ENCODE peak calls at places on chromosomes 16 and 17, in seven cellular contexts. One of them, this sample, is unnamed.

GRCh38 chr17:38730526-38731379 is 612 bp downstream of the CISD3 start:
- DNase-seq in stimulated activated CD4-positive, alpha-beta T cell treated with anti-CD3 and anti-CD28 coated beads, TNF-alpha, amount 100 ng/mL, for 24 hours: no peak
- DNase-seq in activated effector memory CD4-positive, alpha-beta T cell treated with anti-CD3 and anti-CD28 coated beads, Interleukin-2, amount 50 U/mL, for 16 hours: peak
- DNase-seq in retina: peak
- DNase-seq in activated naive CD8-positive, alpha-beta T cell treated with anti-CD3 and anti-CD28 coated beads, Interleukin-2, amount 50 U/mL, for 24 hours: no peak
- DNase-seq in fibroblast of lung: peak
- DNase-seq in HT1080: peak
- DNase-seq in this sample: no peak

GRCh38 chr16:65538945-65539344 is 417.1 kb upstream of the CDH11 start:
- DNase-seq in activated naive CD8-positive, alpha-beta T cell treated with anti-CD3 and anti-CD28 coated beads, Interleukin-2, amount 50 U/mL, for 24 hours: no peak
- DNase-seq in stimulated activated CD4-positive, alpha-beta T cell treated with anti-CD3 and anti-CD28 coated beads, TNF-alpha, amount 100 ng/mL, for 24 hours: no peak
- DNase-seq in fibroblast of lung: no peak
- DNase-seq in retina: no peak
- DNase-seq in activated effector memory CD4-positive, alpha-beta T cell treated with anti-CD3 and anti-CD28 coated beads, Interleukin-2, amount 50 U/mL, for 16 hours: no peak
- DNase-seq in HT1080: no peak
- DNase-seq in this sample: no peak

GRCh38 chr16:81680444-81681263 is 98.4 kb upstream of the PLCG2 start:
- DNase-seq in activated naive CD8-positive, alpha-beta T cell treated with anti-CD3 and anti-CD28 coated beads, Interleukin-2, amount 50 U/mL, for 24 hours: no peak
- DNase-seq in stimulated activated CD4-positive, alpha-beta T cell treated with anti-CD3 and anti-CD28 coated beads, TNF-alpha, amount 100 ng/mL, for 24 hours: no peak
- DNase-seq in retina: no peak
- DNase-seq in activated effector memory CD4-positive, alpha-beta T cell treated with anti-CD3 and anti-CD28 coated beads, Interleukin-2, amount 50 U/mL, for 16 hours: no peak
- DNase-seq in fibroblast of lung: no peak
- DNase-seq in HT1080: no peak
- DNase-seq in this sample: no peak

GRCh38 chr17:8662973-8663372 is 32.4 kb upstream of the MYH10 start:
- DNase-seq in stimulated activated CD4-positive, alpha-beta T cell treated with anti-CD3 and anti-CD28 coated beads, TNF-alpha, amount 100 ng/mL, for 24 hours: no peak
- DNase-seq in HT1080: no peak
- DNase-seq in activated effector memory CD4-positive, alpha-beta T cell treated with anti-CD3 and anti-CD28 coated beads, Interleukin-2, amount 50 U/mL, for 16 hours: no peak
- DNase-seq in retina: no peak
- DNase-seq in fibroblast of lung: no peak
- DNase-seq in activated naive CD8-positive, alpha-beta T cell treated with anti-CD3 and anti-CD28 coated beads, Interleukin-2, amount 50 U/mL, for 24 hours: no peak
- DNase-seq in this sample: no peak

GRCh38 chr16:11202260-11203091 is 53.5 kb downstream of the SOCS1 start:
- DNase-seq in HT1080: no peak
- DNase-seq in activated effector memory CD4-positive, alpha-beta T cell treated with anti-CD3 and anti-CD28 coated beads, Interleukin-2, amount 50 U/mL, for 16 hours: no peak
- DNase-seq in retina: no peak
- DNase-seq in fibroblast of lung: peak
- DNase-seq in activated naive CD8-positive, alpha-beta T cell treated with anti-CD3 and anti-CD28 coated beads, Interleukin-2, amount 50 U/mL, for 24 hours: peak
- DNase-seq in stimulated activated CD4-positive, alpha-beta T cell treated with anti-CD3 and anti-CD28 coated beads, TNF-alpha, amount 100 ng/mL, for 24 hours: no peak
- DNase-seq in this sample: no peak

GRCh38 chr16:62038646-62039045 is 2.4 kb upstream of the CDH8 start:
- DNase-seq in retina: no peak
- DNase-seq in HT1080: no peak
- DNase-seq in stimulated activated CD4-positive, alpha-beta T cell treated with anti-CD3 and anti-CD28 coated beads, TNF-alpha, amount 100 ng/mL, for 24 hours: no peak
- DNase-seq in fibroblast of lung: no peak
- DNase-seq in activated effector memory CD4-positive, alpha-beta T cell treated with anti-CD3 and anti-CD28 coated beads, Interleukin-2, amount 50 U/mL, for 16 hours: no peak
- DNase-seq in activated naive CD8-positive, alpha-beta T cell treated with anti-CD3 and anti-CD28 coated beads, Interleukin-2, amount 50 U/mL, for 24 hours: no peak
- DNase-seq in this sample: no peak

GRCh38 chr17:14261406-14261805 is 24.7 kb upstream of the CDRT15 start:
- DNase-seq in fibroblast of lung: no peak
- DNase-seq in stimulated activated CD4-positive, alpha-beta T cell treated with anti-CD3 and anti-CD28 coated beads, TNF-alpha, amount 100 ng/mL, for 24 hours: no peak
- DNase-seq in HT1080: no peak
- DNase-seq in activated naive CD8-positive, alpha-beta T cell treated with anti-CD3 and anti-CD28 coated beads, Interleukin-2, amount 50 U/mL, for 24 hours: no peak
- DNase-seq in retina: no peak
- DNase-seq in activated effector memory CD4-positive, alpha-beta T cell treated with anti-CD3 and anti-CD28 coated beads, Interleukin-2, amount 50 U/mL, for 16 hours: no peak
- DNase-seq in this sample: no peak

GRCh38 chr16:73231969-73232554 is 184.1 kb upstream of the ZFHX3 start:
- DNase-seq in retina: peak
- DNase-seq in activated effector memory CD4-positive, alpha-beta T cell treated with anti-CD3 and anti-CD28 coated beads, Interleukin-2, amount 50 U/mL, for 16 hours: no peak
- DNase-seq in fibroblast of lung: no peak
- DNase-seq in HT1080: no peak
- DNase-seq in activated naive CD8-positive, alpha-beta T cell treated with anti-CD3 and anti-CD28 coated beads, Interleukin-2, amount 50 U/mL, for 24 hours: no peak
- DNase-seq in stimulated activated CD4-positive, alpha-beta T cell treated with anti-CD3 and anti-CD28 coated beads, TNF-alpha, amount 100 ng/mL, for 24 hours: no peak
- DNase-seq in this sample: no peak

GRCh38 chr16:4510747-4511426 is 27.7 kb downstream of the CDIP1 start:
- DNase-seq in activated naive CD8-positive, alpha-beta T cell treated with anti-CD3 and anti-CD28 coated beads, Interleukin-2, amount 50 U/mL, for 24 hours: no peak
- DNase-seq in stimulated activated CD4-positive, alpha-beta T cell treated with anti-CD3 and anti-CD28 coated beads, TNF-alpha, amount 100 ng/mL, for 24 hours: no peak
- DNase-seq in retina: no peak
- DNase-seq in fibroblast of lung: no peak
- DNase-seq in HT1080: no peak
- DNase-seq in activated effector memory CD4-positive, alpha-beta T cell treated with anti-CD3 and anti-CD28 coated beads, Interleukin-2, amount 50 U/mL, for 16 hours: no peak
- DNase-seq in this sample: no peak

GRCh38 chr16:50444546-50444945 is 75.8 kb upstream of the BRD7 start:
- DNase-seq in retina: no peak
- DNase-seq in HT1080: no peak
- DNase-seq in fibroblast of lung: no peak
- DNase-seq in activated effector memory CD4-positive, alpha-beta T cell treated with anti-CD3 and anti-CD28 coated beads, Interleukin-2, amount 50 U/mL, for 16 hours: peak
- DNase-seq in activated naive CD8-positive, alpha-beta T cell treated with anti-CD3 and anti-CD28 coated beads, Interleukin-2, amount 50 U/mL, for 24 hours: no peak
- DNase-seq in stimulated activated CD4-positive, alpha-beta T cell treated with anti-CD3 and anti-CD28 coated beads, TNF-alpha, amount 100 ng/mL, for 24 hours: no peak
- DNase-seq in this sample: no peak

GRCh38 chr16:649646-650045 is 481 bp downstream of the WDR90 start:
- DNase-seq in retina: no peak
- DNase-seq in HT1080: no peak
- DNase-seq in stimulated activated CD4-positive, alpha-beta T cell treated with anti-CD3 and anti-CD28 coated beads, TNF-alpha, amount 100 ng/mL, for 24 hours: no peak
- DNase-seq in activated effector memory CD4-positive, alpha-beta T cell treated with anti-CD3 and anti-CD28 coated beads, Interleukin-2, amount 50 U/mL, for 16 hours: peak
- DNase-seq in activated naive CD8-positive, alpha-beta T cell treated with anti-CD3 and anti-CD28 coated beads, Interleukin-2, amount 50 U/mL, for 24 hours: peak
- DNase-seq in fibroblast of lung: no peak
- DNase-seq in this sample: no peak

GRCh38 chr17:66664336-66664735 is 170.6 kb upstream of the CACNG5 start:
- DNase-seq in retina: no peak
- DNase-seq in activated naive CD8-positive, alpha-beta T cell treated with anti-CD3 and anti-CD28 coated beads, Interleukin-2, amount 50 U/mL, for 24 hours: no peak
- DNase-seq in HT1080: no peak
- DNase-seq in fibroblast of lung: no peak
- DNase-seq in stimulated activated CD4-positive, alpha-beta T cell treated with anti-CD3 and anti-CD28 coated beads, TNF-alpha, amount 100 ng/mL, for 24 hours: no peak
- DNase-seq in activated effector memory CD4-positive, alpha-beta T cell treated with anti-CD3 and anti-CD28 coated beads, Interleukin-2, amount 50 U/mL, for 16 hours: no peak
- DNase-seq in this sample: no peak

This sample was measured in mesothelial cell of epicardium.